ENCODE peak calls at places on chromosomes 7 and 10, in ten cellular contexts. G, M, H, T, N, X, Z, O, Y and L are unnamed samples.

GRCh38 chr7:118699222-118699621 is 474.7 kb downstream of the ANKRD7 start:
- DNase-seq in H (no peak), T (no peak), N (no peak), X (no peak), Y (no peak), G (no peak), M (no peak), O (no peak), Z (no peak), L (no peak)

GRCh38 chr7:140923358-140924006 is 1.2 kb downstream of the BRAF start:
- DNase-seq in T (peak), N (no peak), X (no peak), H (peak), Z (peak), M (no peak), O (peak), G (no peak), Y (no peak), L (no peak)

GRCh38 chr10:24947304-24948097 is 4.9 kb downstream of the PRTFDC1 start:
- DNase-seq in O (peak), H (peak), T (no peak), Y (no peak), M (no peak), G (no peak), N (no peak), X (no peak), Z (no peak), L (no peak)

GRCh38 chr10:95526066-95526465 is 35.1 kb downstream of the SORBS1 start:
- DNase-seq in Y (no peak), Z (no peak), X (no peak), M (no peak), H (no peak), N (no peak), G (no peak), O (no peak), T (no peak), L (no peak)

GRCh38 chr7:140048138-140048537 is 14.6 kb downstream of the PARP12 start:
- DNase-seq in Y (no peak), G (no peak), H (no peak), N (no peak), T (no peak), Z (no peak), O (no peak), X (no peak), M (no peak), L (no peak)

GRCh38 chr7:92671502-92672169 is 81.4 kb upstream of the FAM133B start:
- DNase-seq in G (no peak), X (no peak), Y (no peak), Z (no peak), N (no peak), H (no peak), O (no peak), M (no peak), T (no peak), L (no peak)

GRCh38 chr7:85030893-85031292 is 156.0 kb downstream of the SEMA3D start:
- DNase-seq in Y (peak), Z (no peak), N (no peak), G (no peak), H (peak), O (peak), T (peak), M (no peak), X (peak), L (no peak)

GRCh38 chr7:128353189-128353588 is 8.3 kb downstream of the PRRT4 start:
- DNase-seq in M (no peak), N (no peak), T (peak), Y (no peak), X (no peak), H (no peak), G (no peak), O (no peak), Z (no peak), L (no peak)

GRCh38 chr10:78952018-78952417 is 116.7 kb upstream of the ZMIZ1 start:
- DNase-seq in G (no peak), T (no peak), H (no peak), M (no peak), Z (no peak), O (no peak), N (no peak), X (no peak), Y (no peak), L (no peak)

GRCh38 chr7:151047979-151048763 is at the start of gene ASIC3:
- DNase-seq in Y (no peak), O (no peak), Z (no peak), H (no peak), T (no peak), X (no peak), N (no peak), M (no peak), G (no peak), L (no peak)

GRCh38 chr10:46517541-46517940 is 38.9 kb downstream of the GPRIN2 start:
- DNase-seq in Z (no peak), Y (no peak), O (no peak), X (no peak), M (no peak), N (no peak), G (no peak), T (no peak), H (no peak), L (no peak)

GRCh38 chr10:93440591-93441012 is 41.5 kb downstream of the MYOF start:
- DNase-seq in O (peak), Y (no peak), H (no peak), Z (no peak), X (no peak), N (no peak), G (no peak), M (no peak), T (no peak), L (no peak)

GRCh38 chr10:15253951-15254807 is 85.7 kb upstream of the NMT2 start:
- DNase-seq in M (no peak), O (no peak), X (no peak), Z (no peak), G (no peak), N (no peak), T (no peak), H (no peak), Y (no peak), L (no peak)